ENCODE peak calls at places on chromosomes 4 and X, in five cellular contexts. V, H, D, T and Z are unnamed samples.

GRCh38 chr4:71241467-71242401 is 97.1 kb upstream of the SLC4A4 start:
- DNase-seq in V (no peak), H (no peak), D (no peak), T (no peak), Z (no peak)

GRCh38 chrX:108036298-108036973 is 8.4 kb upstream of the VSIG1 start:
- DNase-seq in V (no peak), H (no peak), D (no peak), T (no peak), Z (no peak)

GRCh38 chr4:89674876-89675459 is 162.0 kb downstream of the SNCA start:
- DNase-seq in V (no peak), H (no peak), D (no peak), T (no peak), Z (no peak)

GRCh38 chr4:151688003-151688784 is 72.6 kb downstream of the GATB start:
- DNase-seq in V (no peak), H (no peak), D (no peak), T (no peak), Z (no peak)

GRCh38 chr4:150325872-150326271 is 247.6 kb downstream of the DCLK2 start:
- DNase-seq in V (no peak), H (no peak), D (no peak), T (no peak), Z (no peak)

GRCh38 chr4:152079543-152080293 is 318.9 kb upstream of the GATB start:
- DNase-seq in V (no peak), H (no peak), D (no peak), T (no peak), Z (no peak)

GRCh38 chr4:185099024-185099682 is 43.9 kb upstream of the SLC25A4 start:
- DNase-seq in V (no peak), H (no peak), D (no peak), T (no peak), Z (no peak)

GRCh38 chr4:185966997-185967775 is 101.8 kb upstream of the TLR3 start:
- DNase-seq in V (no peak), H (no peak), D (no peak), T (no peak), Z (no peak)

GRCh38 chr4:74444891-74445642 is at the start of gene AREG:
- DNase-seq in V (peak), H (peak), D (peak), T (peak), Z (peak)

GRCh38 chr4:104394409-104394813 is 100.3 kb downstream of the CXXC4 start:
- DNase-seq in V (no peak), H (no peak), D (no peak), T (peak), Z (no peak)

GRCh38 chrX:150348365-150348764 is 14.8 kb upstream of the MAMLD1 start:
- DNase-seq in V (no peak), H (no peak), D (no peak), T (no peak), Z (peak)

GRCh38 chr4:25180524-25181131 is 20.4 kb upstream of the SEPSECS start:
- DNase-seq in V (peak), H (no peak), D (no peak), T (no peak), Z (no peak)

GRCh38 chr4:151031831-151032605 is 16.9 kb upstream of the LRBA start:
- DNase-seq in V (no peak), H (no peak), D (no peak), T (peak), Z (no peak)

GRCh38 chrX:130418066-130418465 is 16.3 kb downstream of the RBMX2 start:
- DNase-seq in V (no peak), H (no peak), D (no peak), T (no peak), Z (no peak)

GRCh38 chr4:14529653-14530052 is 472.6 kb upstream of the CPEB2 start:
- DNase-seq in V (no peak), H (no peak), D (no peak), T (no peak), Z (no peak)